ENCODE peak calls at places on chromosomes 4 and X, in four cellular contexts. C is GM23248, M is neural progenitor cell, E is IMR-90. B is an unnamed sample.

GRCh38 chr4:83618991-83619390 is 83.1 kb downstream of the GPAT3 start:
- DNase-seq in C (peak; percentile 46), M (no peak), E (peak; percentile 44), B (peak; percentile 62)

GRCh38 chr4:5206391-5206790 is 155.1 kb downstream of the STK32B start:
- DNase-seq in C (peak; percentile 91), M (no peak), E (peak; percentile 93), B (no peak)

GRCh38 chr4:57191523-57192034 is 81.4 kb upstream of the IGFBP7 start:
- DNase-seq in C (no peak), M (no peak), E (no peak), B (no peak)

GRCh38 chr4:133151681-133152329 is 2.7 kb downstream of the PCDH10 start:
- DNase-seq in C (no peak), M (peak; percentile 74), E (no peak), B (no peak)

GRCh38 chr4:139975830-139976272 is 178.1 kb downstream of the MAML3 start:
- DNase-seq in C (peak; percentile 55), M (no peak), E (peak; percentile 56), B (no peak)

GRCh38 chrX:122850326-122850725 is 333.8 kb upstream of the GRIA3 start:
- DNase-seq in C (peak; percentile 13), M (no peak), E (no peak), B (no peak)

GRCh38 chr4:179666226-179666625 is 2224.0 kb upstream of the AGA start:
- DNase-seq in C (no peak), M (peak; percentile 9), E (no peak), B (no peak)

GRCh38 chrX:106905064-106905708 is 2.0 kb upstream of the RIPPLY1 start:
- DNase-seq in C (no peak), M (no peak), E (no peak), B (no peak)

GRCh38 chrX:74297766-74298165 is 6.2 kb upstream of the ZCCHC13 start:
- DNase-seq in C (no peak), M (no peak), E (no peak), B (no peak)

GRCh38 chr4:175054980-175055379 is 136.8 kb downstream of the ADAM29 start:
- DNase-seq in C (no peak), M (peak; percentile 51), E (no peak), B (no peak)

GRCh38 chrX:121135488-121136207 is 88.2 kb downstream of the GLUD2 start:
- DNase-seq in C (no peak), M (no peak), E (no peak), B (no peak)

GRCh38 chrX:154531626-154532025 is 15.0 kb downstream of the G6PD start:
- DNase-seq in C (peak; percentile 38), M (no peak), E (peak; percentile 56), B (no peak)

GRCh38 chr4:40316782-40317635 is 18.1 kb upstream of the CHRNA9 start:
- DNase-seq in C (peak; percentile 96), M (peak; percentile 76), E (peak; percentile 91), B (peak; percentile 64)

GRCh38 chrX:123217077-123217476 is 33.0 kb downstream of the GRIA3 start:
- DNase-seq in C (peak; percentile 88), M (no peak), E (no peak), B (no peak)

GRCh38 chrX:76153221-76153620 is 19.6 kb upstream of the PBDC1 start:
- DNase-seq in C (no peak), M (no peak), E (no peak), B (no peak)

GRCh38 chr4:30754021-30754420 is 33.9 kb downstream of the PCDH7 start:
- DNase-seq in C (peak; percentile 15), M (no peak), E (peak; percentile 75), B (no peak)

GRCh38 chr4:10582966-10583365 is 101.6 kb downstream of the CLNK start:
- DNase-seq in C (no peak), M (no peak), E (no peak), B (no peak)

GRCh38 chr4:184437565-184437964 is 36.8 kb downstream of the IRF2 start:
- DNase-seq in C (no peak), M (no peak), E (peak; percentile 50), B (no peak)

GRCh38 chr4:127578967-127579366 is 53.8 kb upstream of the INTU start:
- DNase-seq in C (no peak), M (no peak), E (no peak), B (no peak)

GRCh38 chr4:55426518-55426917 is 30.8 kb downstream of the TMEM165 start:
- DNase-seq in C (peak; percentile 47), M (no peak), E (no peak), B (no peak)

GRCh38 chrX:150899191-150899757 is 806 bp upstream of the CD99L2 start:
- DNase-seq in C (peak; percentile 63), M (peak; percentile 65), E (peak; percentile 6), B (no peak)

GRCh38 chrX:154797006-154797405 is 8.3 kb downstream of the MPP1 start:
- DNase-seq in C (no peak), M (no peak), E (no peak), B (no peak)

GRCh38 chrX:71365876-71366673 is at the start of gene TAF1:
- DNase-seq in C (peak; percentile 96), M (peak; percentile 94), E (peak; percentile 97), B (peak; percentile 61)

GRCh38 chr4:8547108-8547911 is 32.9 kb upstream of the GPR78 start:
- DNase-seq in C (peak; percentile 88), M (peak; percentile 56), E (peak; percentile 51), B (peak; percentile 35)

GRCh38 chr4:57504139-57504538 is 394.0 kb upstream of the IGFBP7 start:
- DNase-seq in C (no peak), M (no peak), E (no peak), B (no peak)

GRCh38 chr4:98728433-98728832 is 70.0 kb upstream of the TSPAN5 start:
- DNase-seq in C (peak; percentile 45), M (no peak), E (peak; percentile 69), B (no peak)

GRCh38 chr4:118743867-118744266 is 58.7 kb downstream of the METTL14 start:
- DNase-seq in C (peak; percentile 82), M (no peak), E (peak; percentile 58), B (no peak)

GRCh38 chr4:141502755-141503154 is 133.6 kb upstream of the IL15 start:
- DNase-seq in C (no peak), M (no peak), E (no peak), B (no peak)

GRCh38 chr4:138222041-138222440 is 20.1 kb downstream of the SLC7A11 start:
- DNase-seq in C (peak; percentile 83), M (no peak), E (peak; percentile 93), B (no peak)

GRCh38 chr4:127698789-127699200 is 31.4 kb upstream of the SLC25A31 start:
- DNase-seq in C (peak; percentile 75), M (no peak), E (peak; percentile 66), B (no peak)

GRCh38 chrX:107823456-107823855 is 2.2 kb upstream of the MID2 start:
- DNase-seq in C (peak; percentile 79), M (no peak), E (peak; percentile 83), B (no peak)

GRCh38 chr4:40473578-40474388 is 138.7 kb downstream of the CHRNA9 start:
- DNase-seq in C (no peak), M (no peak), E (no peak), B (no peak)

GRCh38 chr4:146212781-146213180 is 1.6 kb upstream of the REELD1 start:
- DNase-seq in C (peak; percentile 4), M (no peak), E (peak; percentile 10), B (no peak)

GRCh38 chrX:16946971-16947562 is 609 bp downstream of the REPS2 start:
- DNase-seq in C (peak; percentile 4), M (peak; percentile 21), E (no peak), B (no peak)

GRCh38 chr4:108313546-108314339 is 145.0 kb upstream of the LEF1 start:
- DNase-seq in C (no peak), M (no peak), E (no peak), B (no peak)

GRCh38 chrX:7606253-7606652 is 236.7 kb upstream of the VCX start:
- DNase-seq in C (no peak), M (no peak), E (no peak), B (no peak)
- H3K4me1 ChIP-seq in C (no peaks in the 10 kb centered on the region), M (no peaks in the 10 kb centered on the region), E (no peaks in the 10 kb centered on the region), B (no peaks in the 10 kb centered on the region)

DNA sequence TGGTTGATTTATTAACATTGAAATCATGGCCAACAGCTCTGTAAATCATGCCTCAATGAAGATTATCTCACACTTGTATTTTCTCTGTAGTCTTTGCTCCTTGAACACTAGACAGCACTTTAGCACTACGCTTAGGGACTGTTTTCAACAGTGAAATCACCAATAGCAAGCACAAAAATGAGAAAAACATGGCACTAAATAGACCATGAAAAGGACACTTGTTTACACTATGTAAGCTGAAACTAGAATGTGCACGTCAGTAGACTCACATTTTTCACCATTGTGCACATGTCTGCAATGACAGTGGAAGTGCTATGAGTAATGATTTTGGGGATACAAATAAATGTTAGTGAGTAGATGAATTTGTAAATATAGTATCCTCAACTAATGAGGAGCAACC is 3.1 kb downstream of the BMP2K start:
- DNase-seq in C (peak; percentile 23), M (no peak), E (peak; percentile 26), B (no peak)
- H3K4me2 ChIP-seq in C (peak overlapping the region; percentile 97), M (peak overlapping the region; percentile 94), E (peak overlapping the region; percentile 32), B (peak overlapping the region; percentile 66)

DNA sequence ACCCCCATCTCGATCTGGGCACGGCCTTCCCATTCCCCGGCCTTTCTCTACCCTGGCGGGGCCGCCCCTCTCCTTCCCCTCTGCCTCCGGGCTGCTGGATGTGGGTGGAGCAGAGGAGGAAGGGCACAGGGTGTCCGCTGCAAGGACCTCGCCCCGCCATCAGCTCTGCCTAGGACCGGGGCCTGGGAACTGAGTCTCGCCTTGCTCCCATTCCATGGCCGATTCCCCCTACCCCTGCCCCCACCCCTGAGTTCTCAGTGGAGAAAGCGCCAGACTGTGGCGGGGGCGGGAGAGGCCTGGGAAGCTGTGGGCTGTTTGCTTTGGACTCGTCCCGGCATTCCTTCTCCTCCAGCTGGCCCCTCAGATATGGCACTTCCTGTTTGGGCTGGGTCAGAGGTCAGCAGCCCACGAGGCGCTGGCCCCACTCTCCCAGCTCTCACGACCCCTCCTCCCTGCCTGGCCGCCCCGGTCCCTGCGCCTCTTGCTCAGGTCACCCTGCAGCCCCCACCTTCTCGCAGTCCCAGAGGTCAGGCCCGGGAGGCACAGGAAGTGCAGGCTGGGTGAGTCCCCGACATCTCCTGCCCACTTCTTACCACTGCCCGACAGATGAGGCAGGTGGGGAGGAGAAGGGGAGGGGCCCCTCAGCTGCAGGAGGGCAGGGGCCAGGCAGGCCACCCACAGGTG is 6.4 kb upstream of the BGN start:
- DNase-seq in C (peak; percentile 43), M (peak; percentile 20), E (peak; percentile 67), B (no peak)
- H3K4me1 ChIP-seq in C (peaks cover 6% of the 10 kb centered on the region), M (peaks cover 7% of the 10 kb centered on the region), E (peaks cover 26% of the 10 kb centered on the region), B (no peaks in the 10 kb centered on the region)

DNA sequence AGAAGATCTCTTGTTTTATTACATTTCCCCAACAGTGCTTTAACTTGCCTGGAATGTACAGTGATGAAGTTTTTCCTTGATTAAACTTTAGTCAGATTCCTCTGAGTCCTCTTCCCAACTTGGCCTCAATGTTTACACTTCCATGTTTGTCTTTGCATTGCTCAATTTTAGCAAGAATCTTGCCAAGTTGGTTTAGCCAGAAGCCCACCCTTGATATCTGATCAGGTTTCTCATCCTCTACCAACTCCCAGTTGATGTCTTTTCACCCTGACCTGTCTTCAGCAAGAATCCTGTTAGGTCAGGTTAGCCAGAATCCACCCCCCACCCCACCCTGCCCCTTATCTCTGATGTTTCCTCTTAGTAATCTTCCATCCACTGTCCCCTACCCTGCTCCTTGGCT is 120.9 kb downstream of the MBNL3 start:
- DNase-seq in C (no peak), M (no peak), E (no peak), B (no peak)
- H3K4me2 ChIP-seq in C (no peak overlapping the region), M (no peak overlapping the region), E (no peak overlapping the region), B (no peak overlapping the region)

GRCh38 chr4:76212851-76213414 is 691 bp downstream of the SCARB2 start:
- DNase-seq in C (peak; percentile 61), M (peak; percentile 25), E (peak; percentile 61), B (no peak)
- H3K4me1 ChIP-seq in C (peaks cover 46% of the 10 kb centered on the region), M (peaks cover 23% of the 10 kb centered on the region), E (peaks cover 11% of the 10 kb centered on the region), B (peaks cover 53% of the 10 kb centered on the region)